ENCODE peak calls at places on chromosomes 16 and 17, in nine cellular contexts. One of them, this sample, is unnamed.

GRCh38 chr17:35730400-35731005 is 936 bp upstream of the RASL10B start:
- DNase-seq in hepatocyte: no peak
- DNase-seq in AG04450: no peak
- DNase-seq in NCI-H2081 treated with DMSO at 0.1 percent for 48 hours: no peak
- DNase-seq in right cardiac atrium: no peak
- DNase-seq in activated naive CD4-positive, alpha-beta T cell: no peak
- DNase-seq in stimulated activated naive CD4-positive, alpha-beta T cell treated with Interleukin-2 at 50 U/mL for 16 hours: no peak
- DNase-seq in iris pigment epithelial cell: no peak
- DNase-seq in CD4-positive, alpha-beta T cell: no peak
- DNase-seq in this sample: no peak

GRCh38 chr17:42077770-42078169 is 20.5 kb downstream of the ZNF385C start:
- DNase-seq in hepatocyte: no peak
- DNase-seq in AG04450: no peak
- DNase-seq in NCI-H2081 treated with DMSO at 0.1 percent for 48 hours: no peak
- DNase-seq in right cardiac atrium: no peak
- DNase-seq in activated naive CD4-positive, alpha-beta T cell: no peak
- DNase-seq in stimulated activated naive CD4-positive, alpha-beta T cell treated with Interleukin-2 at 50 U/mL for 16 hours: no peak
- DNase-seq in iris pigment epithelial cell: no peak
- DNase-seq in CD4-positive, alpha-beta T cell: no peak
- DNase-seq in this sample: no peak

GRCh38 chr17:71501716-71502115 is 619.1 kb upstream of the SOX9 start:
- DNase-seq in hepatocyte: no peak
- DNase-seq in AG04450: no peak
- DNase-seq in NCI-H2081 treated with DMSO at 0.1 percent for 48 hours: no peak
- DNase-seq in right cardiac atrium: no peak
- DNase-seq in activated naive CD4-positive, alpha-beta T cell: no peak
- DNase-seq in stimulated activated naive CD4-positive, alpha-beta T cell treated with Interleukin-2 at 50 U/mL for 16 hours: no peak
- DNase-seq in iris pigment epithelial cell: no peak
- DNase-seq in CD4-positive, alpha-beta T cell: no peak
- DNase-seq in this sample: no peak

GRCh38 chr17:73591278-73592078 is 52.8 kb downstream of the SDK2 start:
- DNase-seq in hepatocyte: no peak
- DNase-seq in AG04450: no peak
- DNase-seq in NCI-H2081 treated with DMSO at 0.1 percent for 48 hours: no peak
- DNase-seq in right cardiac atrium: no peak
- DNase-seq in activated naive CD4-positive, alpha-beta T cell: no peak
- DNase-seq in stimulated activated naive CD4-positive, alpha-beta T cell treated with Interleukin-2 at 50 U/mL for 16 hours: peak; percentile 12
- DNase-seq in iris pigment epithelial cell: no peak
- DNase-seq in CD4-positive, alpha-beta T cell: peak; percentile 67
- DNase-seq in this sample: no peak

GRCh38 chr17:61168506-61168905 is 231.1 kb upstream of the TBX2 start:
- DNase-seq in hepatocyte: no peak
- DNase-seq in AG04450: no peak
- DNase-seq in NCI-H2081 treated with DMSO at 0.1 percent for 48 hours: no peak
- DNase-seq in right cardiac atrium: no peak
- DNase-seq in activated naive CD4-positive, alpha-beta T cell: no peak
- DNase-seq in stimulated activated naive CD4-positive, alpha-beta T cell treated with Interleukin-2 at 50 U/mL for 16 hours: no peak
- DNase-seq in iris pigment epithelial cell: peak; percentile 58
- DNase-seq in CD4-positive, alpha-beta T cell: no peak
- DNase-seq in this sample: no peak

GRCh38 chr17:33142703-33143299 is 150.3 kb downstream of the ASIC2 start:
- DNase-seq in hepatocyte: peak; percentile 59
- DNase-seq in AG04450: no peak
- DNase-seq in NCI-H2081 treated with DMSO at 0.1 percent for 48 hours: no peak
- DNase-seq in right cardiac atrium: no peak
- DNase-seq in activated naive CD4-positive, alpha-beta T cell: no peak
- DNase-seq in stimulated activated naive CD4-positive, alpha-beta T cell treated with Interleukin-2 at 50 U/mL for 16 hours: no peak
- DNase-seq in iris pigment epithelial cell: peak; percentile 7
- DNase-seq in CD4-positive, alpha-beta T cell: no peak
- DNase-seq in this sample: no peak

GRCh38 chr17:45676695-45677094 is 107.4 kb upstream of the CRHR1 start:
- DNase-seq in hepatocyte: no peak
- DNase-seq in AG04450: no peak
- DNase-seq in NCI-H2081 treated with DMSO at 0.1 percent for 48 hours: no peak
- DNase-seq in right cardiac atrium: no peak
- DNase-seq in activated naive CD4-positive, alpha-beta T cell: no peak
- DNase-seq in stimulated activated naive CD4-positive, alpha-beta T cell treated with Interleukin-2 at 50 U/mL for 16 hours: no peak
- DNase-seq in iris pigment epithelial cell: no peak
- DNase-seq in CD4-positive, alpha-beta T cell: no peak
- DNase-seq in this sample: no peak

GRCh38 chr17:69246726-69247375 is 18.2 kb upstream of the ABCA10 start:
- DNase-seq in hepatocyte: peak; percentile 61
- DNase-seq in AG04450: no peak
- DNase-seq in NCI-H2081 treated with DMSO at 0.1 percent for 48 hours: no peak
- DNase-seq in right cardiac atrium: no peak
- DNase-seq in activated naive CD4-positive, alpha-beta T cell: no peak
- DNase-seq in stimulated activated naive CD4-positive, alpha-beta T cell treated with Interleukin-2 at 50 U/mL for 16 hours: no peak
- DNase-seq in iris pigment epithelial cell: peak; percentile 56
- DNase-seq in CD4-positive, alpha-beta T cell: no peak
- DNase-seq in this sample: no peak

GRCh38 chr16:27980919-27981670 is 82.4 kb downstream of the GSG1L start:
- DNase-seq in hepatocyte: no peak
- DNase-seq in AG04450: no peak
- DNase-seq in NCI-H2081 treated with DMSO at 0.1 percent for 48 hours: no peak
- DNase-seq in right cardiac atrium: peak; percentile 80
- DNase-seq in activated naive CD4-positive, alpha-beta T cell: no peak
- DNase-seq in stimulated activated naive CD4-positive, alpha-beta T cell treated with Interleukin-2 at 50 U/mL for 16 hours: no peak
- DNase-seq in iris pigment epithelial cell: no peak
- DNase-seq in CD4-positive, alpha-beta T cell: no peak
- DNase-seq in this sample: no peak

GRCh38 chr17:57726213-57726612 is 18.9 kb downstream of the CCDC182 start:
- DNase-seq in hepatocyte: no peak
- DNase-seq in AG04450: no peak
- DNase-seq in NCI-H2081 treated with DMSO at 0.1 percent for 48 hours: no peak
- DNase-seq in right cardiac atrium: no peak
- DNase-seq in activated naive CD4-positive, alpha-beta T cell: no peak
- DNase-seq in stimulated activated naive CD4-positive, alpha-beta T cell treated with Interleukin-2 at 50 U/mL for 16 hours: no peak
- DNase-seq in iris pigment epithelial cell: no peak
- DNase-seq in CD4-positive, alpha-beta T cell: no peak
- DNase-seq in this sample: no peak

GRCh38 chr17:39073916-39074315 is 77.5 kb downstream of the PLXDC1 start:
- DNase-seq in hepatocyte: no peak
- DNase-seq in AG04450: no peak
- DNase-seq in NCI-H2081 treated with DMSO at 0.1 percent for 48 hours: no peak
- DNase-seq in right cardiac atrium: no peak
- DNase-seq in activated naive CD4-positive, alpha-beta T cell: no peak
- DNase-seq in stimulated activated naive CD4-positive, alpha-beta T cell treated with Interleukin-2 at 50 U/mL for 16 hours: no peak
- DNase-seq in iris pigment epithelial cell: no peak
- DNase-seq in CD4-positive, alpha-beta T cell: no peak
- DNase-seq in this sample: no peak

GRCh38 chr17:27504188-27504995 is 48.1 kb downstream of the KSR1 start:
- DNase-seq in hepatocyte: peak; percentile 65
- DNase-seq in AG04450: no peak
- DNase-seq in NCI-H2081 treated with DMSO at 0.1 percent for 48 hours: no peak
- DNase-seq in right cardiac atrium: no peak
- DNase-seq in activated naive CD4-positive, alpha-beta T cell: no peak
- DNase-seq in stimulated activated naive CD4-positive, alpha-beta T cell treated with Interleukin-2 at 50 U/mL for 16 hours: no peak
- DNase-seq in iris pigment epithelial cell: no peak
- DNase-seq in CD4-positive, alpha-beta T cell: no peak
- DNase-seq in this sample: no peak